ENCODE peak calls at places on chromosomes 6 and 20, in five cellular contexts. K is PC-9, L is mucosa of descending colon, Z is HepG2, R is RWPE1. D is an unnamed sample.

GRCh38 chr20:2093200-2093781 is 8.3 kb upstream of the STK35 start:
- DNase-seq in K (peak), L (peak), Z (peak), R (peak), D (peak)

GRCh38 chr6:31541059-31541657 is 645 bp downstream of the DDX39B start:
- DNase-seq in K (peak), L (peak), Z (peak), R (peak), D (peak)

GRCh38 chr20:51315390-51315789 is 227.1 kb downstream of the NFATC2 start:
- DNase-seq in K (no peak), L (no peak), Z (no peak), R (no peak), D (no peak)

GRCh38 chr6:680204-680603 is 12.7 kb downstream of the EXOC2 start:
- DNase-seq in K (no peak), L (no peak), Z (no peak), R (no peak), D (no peak)

GRCh38 chr6:143457563-143458359 is 7.2 kb downstream of the PEX3 start:
- DNase-seq in K (no peak), L (no peak), Z (peak), R (peak), D (no peak)

GRCh38 chr20:58173930-58174707 is 54.3 kb downstream of the ANKRD60 start:
- DNase-seq in K (no peak), L (no peak), Z (no peak), R (no peak), D (no peak)

GRCh38 chr6:128491643-128492206 is 28.7 kb downstream of the PTPRK start:
- DNase-seq in K (no peak), L (peak), Z (no peak), R (no peak), D (no peak)

GRCh38 chr6:169776379-169776778 is 25.0 kb downstream of the ERMARD start:
- DNase-seq in K (no peak), L (no peak), Z (no peak), R (no peak), D (no peak)

GRCh38 chr6:139577124-139577800 is 202.8 kb upstream of the CITED2 start:
- DNase-seq in K (no peak), L (no peak), Z (no peak), R (no peak), D (no peak)

GRCh38 chr6:155778336-155778735 is 322.7 kb upstream of the NOX3 start:
- DNase-seq in K (no peak), L (no peak), Z (no peak), R (no peak), D (no peak)

GRCh38 chr20:35005463-35005961 is 49.8 kb downstream of the MYH7B start:
- DNase-seq in K (no peak), L (no peak), Z (no peak), R (no peak), D (no peak)

GRCh38 chr20:3651204-3651970 is 11.8 kb downstream of the GFRA4 start:
- DNase-seq in K (no peak), L (no peak), Z (no peak), R (no peak), D (no peak)

GRCh38 chr6:43770417-43771209 is 602 bp downstream of the VEGFA start:
- DNase-seq in K (peak), L (peak), Z (peak), R (peak), D (peak)

GRCh38 chr6:138600261-138600660 is 101.0 kb upstream of the NHSL1 start:
- DNase-seq in K (no peak), L (no peak), Z (no peak), R (no peak), D (no peak)

GRCh38 chr20:38623061-38623460 is 21.5 kb downstream of the ARHGAP40 start:
- DNase-seq in K (no peak), L (no peak), Z (no peak), R (no peak), D (no peak)

GRCh38 chr20:38626921-38627659 is 25.5 kb downstream of the ARHGAP40 start:
- DNase-seq in K (no peak), L (no peak), Z (no peak), R (no peak), D (no peak)

GRCh38 chr20:38624084-38624483 is 22.5 kb downstream of the ARHGAP40 start:
- DNase-seq in K (no peak), L (no peak), Z (no peak), R (no peak), D (no peak)

GRCh38 chr20:38628580-38629470 is 27.2 kb downstream of the ARHGAP40 start:
- DNase-seq in K (no peak), L (no peak), Z (no peak), R (no peak), D (no peak)

GRCh38 chr20:38625896-38626295 is 24.3 kb downstream of the ARHGAP40 start:
- DNase-seq in K (no peak), L (no peak), Z (no peak), R (no peak), D (no peak)
- TF ChIP-seq CTCF in K (no peak), L (no peak), Z (no peak), R (no peak), D (no peak)

DNA sequence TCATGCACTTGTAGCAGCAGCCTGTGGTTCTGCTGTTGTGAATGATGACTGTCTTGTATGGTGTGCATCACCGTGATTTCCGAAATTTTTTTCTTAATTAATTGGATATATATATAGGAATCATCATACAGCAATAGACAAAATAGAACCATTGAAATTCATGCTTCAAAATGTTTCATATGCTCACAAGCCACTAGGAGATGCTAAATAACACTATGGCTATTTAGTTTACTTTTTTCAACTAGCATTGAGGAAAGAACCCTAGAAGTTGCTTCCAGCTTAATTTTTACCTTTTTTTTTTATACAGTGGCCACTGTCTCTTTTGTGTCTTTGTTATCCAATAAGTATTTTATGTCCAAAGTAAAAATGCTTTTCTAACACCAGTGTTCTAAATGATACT is 485.4 kb downstream of the CDKAL1 start:
- DNase-seq in K (no peak), L (no peak), Z (no peak), R (no peak), D (no peak)
- TF ChIP-seq CTCF in K (no peak), L (no peak), Z (no peak), R (peak), D (no peak)

DNA sequence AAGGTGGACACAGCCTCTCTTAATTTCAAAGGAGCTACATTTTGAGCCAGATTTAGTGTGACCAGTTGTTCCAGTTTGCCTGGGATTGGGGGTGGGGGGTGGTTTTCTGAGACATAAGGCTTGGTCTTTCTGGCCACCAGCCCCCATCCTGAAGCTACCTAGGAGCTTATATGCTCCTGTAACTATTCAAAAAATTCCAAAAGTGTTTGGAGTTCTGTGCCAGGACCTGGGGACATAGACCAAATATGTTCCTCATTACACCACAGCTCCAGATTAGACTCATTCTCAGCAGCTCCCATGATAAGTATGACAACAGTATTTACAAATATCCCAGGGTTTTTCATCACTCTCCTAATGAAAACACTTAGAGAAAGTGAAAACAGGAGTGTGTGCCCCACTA is 37.8 kb upstream of the RNF144B start:
- DNase-seq in K (peak), L (no peak), Z (no peak), R (no peak), D (no peak)
- TF ChIP-seq CTCF in K (no peak), L (no peak), Z (no peak), R (no peak), D (no peak)

GRCh38 chr20:43691928-43692524 is 25.1 kb downstream of the MYBL2 start:
- DNase-seq in K (peak), L (peak), Z (peak), R (peak), D (peak)
- TF ChIP-seq CTCF in K (peak), L (peak), Z (peak), R (peak), D (peak)

DNA sequence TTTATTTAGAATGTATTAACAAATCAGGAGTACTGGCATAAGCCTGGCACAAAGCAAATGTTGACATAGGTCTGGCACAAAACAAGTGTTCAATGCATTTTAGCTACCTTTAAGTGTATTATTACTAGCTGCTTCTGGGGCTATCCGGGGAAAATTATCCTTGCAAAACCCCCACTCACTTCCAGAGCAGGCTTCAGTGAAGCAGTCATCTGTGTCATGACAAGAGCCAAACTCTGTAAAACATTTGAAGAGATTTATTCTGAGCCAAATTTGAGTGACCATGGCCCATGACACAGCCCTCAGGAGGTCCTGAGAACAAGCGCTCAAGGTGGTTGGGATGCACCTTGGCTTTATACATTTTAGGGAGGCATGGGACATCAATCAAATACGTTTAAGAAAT is 6.4 kb upstream of the TRIM38 start:
- DNase-seq in K (no peak), L (no peak), Z (no peak), R (no peak), D (no peak)
- TF ChIP-seq CTCF in K (no peak), L (no peak), Z (no peak), R (no peak), D (no peak)

D was measured in nephron progenitor cell.